ENCODE peak calls at places on chromosomes 16 and 17, in four cellular contexts. L is fibroblast of lung, A is Calu3, S is vagina. G is an unnamed sample.

GRCh38 chr16:27264151-27264550 is 4.4 kb downstream of the NSMCE1 start:
- DNase-seq in S (no peak), L (peak; percentile 85), A (peak; percentile 63), G (peak; percentile 82)

GRCh38 chr16:69886726-69887125 is 64.4 kb upstream of the CLEC18A start:
- DNase-seq in A (no peak), L (no peak), S (no peak), G (no peak)

GRCh38 chr16:83539736-83540490 is 267.9 kb upstream of the HSBP1 start:
- DNase-seq in L (peak; percentile 62), S (no peak), A (no peak), G (no peak)

GRCh38 chr16:58515871-58516767 is 802 bp downstream of the SETD6 start:
- DNase-seq in S (peak; percentile 95), A (peak; percentile 65), L (no peak), G (no peak)

GRCh38 chr17:77786740-77787505 is 171.6 kb upstream of the TNRC6C start:
- DNase-seq in L (peak; percentile 8), A (no peak), S (no peak), G (peak; percentile 37)

GRCh38 chr17:78466786-78467715 is 88.6 kb downstream of the PGS1 start:
- DNase-seq in S (no peak), A (no peak), L (no peak), G (no peak)

GRCh38 chr17:42132941-42133340 is 10.3 kb downstream of the HSPB9 start:
- DNase-seq in S (no peak), A (peak; percentile 72), L (peak; percentile 90), G (peak; percentile 74)

GRCh38 chr16:4936181-4936990 is 562 bp downstream of the PPL start:
- DNase-seq in L (no peak), A (peak; percentile 86), S (no peak), G (no peak)

GRCh38 chr16:4360538-4361021 is 9.5 kb upstream of the PAM16 start:
- DNase-seq in L (no peak), A (no peak), S (no peak), G (no peak)

GRCh38 chr17:64457156-64457555 is 8.2 kb downstream of the MILR1 start:
- DNase-seq in L (peak; percentile 84), S (no peak), A (no peak), G (peak; percentile 27)

GRCh38 chr17:69592692-69593350 is 178.3 kb downstream of the MAP2K6 start:
- DNase-seq in A (no peak), L (peak; percentile 71), S (no peak), G (peak; percentile 81)

GRCh38 chr16:9072806-9073341 is 18.6 kb upstream of the HAPSTR1 start:
- DNase-seq in A (no peak), S (no peak), L (peak; percentile 95), G (peak; percentile 78)

GRCh38 chr17:7834554-7834890 is 505 bp downstream of the KDM6B start:
- DNase-seq in S (no peak), A (no peak), L (no peak), G (no peak)

GRCh38 chr17:58947411-58948208 is 159.1 kb downstream of the TRIM37 start:
- DNase-seq in L (peak; percentile 16), S (no peak), A (no peak), G (no peak)

DNA sequence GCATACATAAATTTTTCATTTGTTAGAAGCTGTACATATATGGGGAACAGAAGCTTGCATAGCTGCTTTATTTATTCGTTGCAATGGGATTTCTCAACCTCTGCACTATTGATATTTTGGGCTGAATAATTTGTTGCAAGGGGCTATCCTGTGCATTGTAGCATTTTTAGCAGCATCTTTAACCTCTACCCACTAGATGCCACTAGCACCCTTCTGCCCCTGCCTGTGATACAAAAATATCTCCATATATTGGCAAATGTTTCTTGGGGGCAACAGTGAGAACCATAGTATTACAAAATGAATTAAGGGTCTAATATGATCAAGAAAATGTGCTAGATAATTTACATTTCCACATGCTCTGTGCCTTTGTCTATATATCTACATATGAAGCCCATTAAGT is 1401.0 kb downstream of the CDH11 start:
- DNase-seq in L (no peak), A (no peak), S (no peak), G (no peak)
- TF ChIP-seq CTCF in L (no peak), A (no peak), S (no peak), G (peak; percentile 6)

GRCh38 chr17:32116937-32117336 is 25.4 kb upstream of the RHOT1 start:
- DNase-seq in L (no peak), S (no peak), A (no peak), G (no peak)

GRCh38 chr17:32114536-32114935 is 27.8 kb upstream of the RHOT1 start:
- DNase-seq in S (no peak), L (no peak), A (no peak), G (no peak)

GRCh38 chr17:32110596-32110995 is 31.7 kb upstream of the RHOT1 start:
- DNase-seq in A (no peak), L (no peak), S (peak; percentile 79), G (no peak)

GRCh38 chr17:32112416-32112815 is 29.9 kb upstream of the RHOT1 start:
- DNase-seq in L (no peak), S (no peak), A (no peak), G (no peak)

GRCh38 chr17:32111141-32111771 is 31.0 kb upstream of the RHOT1 start:
- DNase-seq in A (peak; percentile 40), S (no peak), L (peak; percentile 53), G (peak; percentile 73)
- TF ChIP-seq CTCF in A (no peak), S (no peak), L (peak; percentile 37), G (no peak)

GRCh38 chr17:28573521-28573920 is 2.2 kb upstream of the PIGS start:
- DNase-seq in A (no peak), S (no peak), L (no peak), G (no peak)

GRCh38 chr17:28570716-28571254 is 539 bp downstream of the PIGS start:
- DNase-seq in L (no peak), A (peak; percentile 17), S (no peak), G (peak; percentile 35)

GRCh38 chr17:28571255-28572122 is at the start of gene PIGS:
- DNase-seq in A (peak; percentile 95), S (no peak), L (peak; percentile 88), G (peak; percentile 92)

GRCh38 chr17:28573966-28574480 is 2.7 kb downstream of the ALDOC start:
- DNase-seq in S (no peak), L (no peak), A (no peak), G (no peak)

GRCh38 chr17:28572294-28573099 is 1.2 kb upstream of the PIGS start:
- DNase-seq in L (no peak), S (no peak), A (no peak), G (no peak)
- TF ChIP-seq CTCF in L (no peak), S (no peak), A (no peak), G (no peak)

GRCh38 chr16:19177111-19177747 is 9.2 kb downstream of the SYT17 start:
- DNase-seq in S (no peak), A (peak; percentile 18), L (no peak), G (no peak)
- TF ChIP-seq CTCF in S (no peak), A (no peak), L (no peak), G (no peak)

GRCh38 chr16:48537909-48538745 is 71.9 kb downstream of the N4BP1 start:
- DNase-seq in A (no peak), L (no peak), S (peak; percentile 85), G (no peak)

GRCh38 chr16:48539485-48540221 is 70.3 kb downstream of the N4BP1 start:
- DNase-seq in A (no peak), S (peak; percentile 67), L (no peak), G (no peak)

GRCh38 chr16:48540222-48540900 is 69.6 kb downstream of the N4BP1 start:
- DNase-seq in A (no peak), S (peak; percentile 43), L (no peak), G (no peak)

GRCh38 chr16:48537275-48537674 is 72.7 kb downstream of the N4BP1 start:
- DNase-seq in L (no peak), A (no peak), S (peak; percentile 84), G (no peak)

DNA sequence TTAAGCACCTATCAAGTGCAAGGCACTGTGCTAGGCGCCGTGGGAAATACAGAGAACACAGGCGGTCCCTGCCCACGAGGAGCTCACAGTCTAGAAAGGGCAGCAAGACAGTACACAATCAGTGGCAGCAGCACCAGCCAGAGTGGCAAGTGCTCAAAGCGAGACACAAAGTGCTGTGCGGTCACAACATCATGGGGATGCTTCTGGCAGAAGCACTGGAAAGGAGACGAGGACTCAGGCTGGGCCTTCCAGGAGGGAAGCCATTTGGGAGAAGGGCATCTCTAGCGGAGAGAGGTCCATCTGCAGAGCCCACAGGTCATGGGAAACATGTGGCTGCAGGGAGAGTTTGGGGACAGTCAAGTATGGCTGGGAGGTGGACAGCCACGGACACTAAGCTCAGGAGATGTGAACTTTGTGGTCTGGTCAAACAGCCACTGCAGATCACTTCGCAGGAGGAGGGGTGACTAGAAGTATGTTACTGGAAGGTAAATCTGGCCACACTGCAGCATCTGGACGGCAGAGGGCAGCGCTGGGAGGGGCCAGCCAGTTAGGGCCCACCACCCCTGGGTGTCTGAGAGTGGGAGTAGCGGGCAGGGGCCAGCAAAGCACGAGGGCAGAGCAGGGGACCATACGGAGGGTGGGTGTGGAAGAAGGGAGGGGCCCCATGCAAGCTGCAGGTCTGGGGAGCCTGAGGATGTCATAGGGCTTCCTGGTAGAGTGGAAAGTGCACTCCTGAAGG is 71.1 kb downstream of the N4BP1 start:
- DNase-seq in S (peak; percentile 74), A (peak; percentile 55), L (no peak), G (peak; percentile 31)
- TF ChIP-seq CTCF in S (no peak), A (peak; percentile 76), L (peak; percentile 39), G (peak; percentile 40)

DNA sequence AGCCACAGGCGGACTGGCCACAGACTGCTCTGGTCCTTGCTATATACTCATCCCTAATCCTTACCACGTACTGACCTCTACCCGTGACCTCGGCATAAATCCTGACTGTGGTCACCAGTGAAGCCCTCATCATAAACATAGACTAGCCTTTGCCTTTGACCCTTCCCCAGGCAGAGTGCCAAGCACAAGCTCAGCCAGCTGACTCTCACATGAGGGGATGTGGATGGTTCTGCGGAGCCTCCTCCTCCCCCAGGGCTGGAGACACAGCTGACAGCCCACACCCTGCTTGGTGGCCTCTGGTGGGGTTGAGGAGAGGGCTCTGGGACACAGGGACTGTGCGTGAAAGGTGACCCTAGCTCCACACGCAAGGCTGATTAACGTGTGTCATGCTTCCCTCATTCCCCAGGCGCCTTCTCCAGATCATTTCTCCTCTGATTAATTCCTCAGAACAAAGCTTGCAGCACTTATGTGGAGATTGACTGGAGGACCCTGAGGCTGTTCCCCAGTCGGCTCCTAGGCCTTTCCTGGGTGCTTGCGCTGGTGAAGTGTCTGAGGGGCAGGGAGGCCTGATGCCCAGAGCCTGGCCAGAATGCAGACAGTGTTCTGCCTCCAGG is 241.5 kb upstream of the NLRP1 start:
- DNase-seq in S (no peak), A (no peak), L (peak; percentile 56), G (peak; percentile 78)
- TF ChIP-seq CTCF in S (no peak), A (no peak), L (no peak), G (no peak)

DNA sequence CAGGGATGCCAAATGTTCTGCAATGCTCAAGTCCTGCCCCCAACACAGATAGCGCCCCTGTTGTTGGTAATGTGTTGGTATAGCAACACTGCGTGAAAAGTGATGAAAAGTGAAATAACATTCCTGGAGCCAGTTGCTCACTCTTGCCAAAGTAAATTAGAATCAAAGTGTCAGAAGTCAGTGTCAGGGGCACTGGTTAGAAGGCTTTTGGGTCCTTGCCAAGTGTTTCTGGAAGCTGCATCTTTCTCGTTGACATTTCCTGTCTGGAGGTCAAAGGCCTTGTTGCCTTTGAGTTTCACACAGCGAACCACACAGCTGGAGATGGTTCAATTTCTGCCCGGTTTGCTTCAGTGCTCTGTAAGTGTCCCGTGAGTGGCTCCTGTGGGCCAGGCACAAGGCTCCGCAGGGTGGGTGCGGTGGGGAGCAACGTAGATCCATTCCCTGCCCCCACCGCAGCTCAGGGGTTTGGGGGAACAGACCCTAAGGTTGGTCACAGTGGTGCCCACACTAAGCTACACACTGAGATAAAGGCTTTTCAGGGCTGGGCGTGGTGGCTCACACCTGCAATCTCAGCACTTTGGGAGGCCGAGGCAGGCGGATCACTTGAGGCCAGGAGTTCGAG is 3.6 kb upstream of the SLC16A5 start:
- DNase-seq in S (no peak), L (no peak), A (no peak), G (peak; percentile 42)
- TF ChIP-seq CTCF in S (no peak), L (no peak), A (no peak), G (no peak)

G was measured in foreskin fibroblast.